ENCODE peak calls at places on chromosomes 12 and 14, in five cellular contexts. One of them, this sample, is unnamed.

GRCh38 chr12:71075743-71076142 is 82.1 kb downstream of the TSPAN8 start:
- DNase-seq in NB4: no peak
- DNase-seq in foreskin fibroblast: peak
- DNase-seq in GM23338: no peak
- DNase-seq in bronchial epithelial cell: no peak
- DNase-seq in this sample: no peak

GRCh38 chr12:132310181-132311040 is 19.0 kb downstream of the GALNT9 start:
- DNase-seq in NB4: no peak
- DNase-seq in foreskin fibroblast: no peak
- DNase-seq in GM23338: no peak
- DNase-seq in bronchial epithelial cell: no peak
- DNase-seq in this sample: no peak

GRCh38 chr14:79196216-79196615 is 1015.1 kb downstream of the DIO2 start:
- DNase-seq in NB4: no peak
- DNase-seq in foreskin fibroblast: no peak
- DNase-seq in GM23338: no peak
- DNase-seq in bronchial epithelial cell: no peak
- DNase-seq in this sample: no peak

GRCh38 chr14:97806871-97807270 is 1009.7 kb downstream of the VRK1 start:
- DNase-seq in NB4: no peak
- DNase-seq in foreskin fibroblast: no peak
- DNase-seq in GM23338: no peak
- DNase-seq in bronchial epithelial cell: no peak
- DNase-seq in this sample: no peak

GRCh38 chr12:102741196-102741595 is 175.8 kb downstream of the PAH start:
- DNase-seq in NB4: no peak
- DNase-seq in foreskin fibroblast: no peak
- DNase-seq in GM23338: no peak
- DNase-seq in bronchial epithelial cell: no peak
- DNase-seq in this sample: no peak

GRCh38 chr12:118853634-118854033 is 127.7 kb upstream of the SRRM4 start:
- DNase-seq in NB4: peak
- DNase-seq in foreskin fibroblast: no peak
- DNase-seq in GM23338: peak
- DNase-seq in bronchial epithelial cell: peak
- DNase-seq in this sample: no peak

GRCh38 chr12:111636209-111636928 is 37.3 kb upstream of the ATXN2 start:
- DNase-seq in NB4: peak
- DNase-seq in foreskin fibroblast: peak
- DNase-seq in GM23338: peak
- DNase-seq in bronchial epithelial cell: no peak
- DNase-seq in this sample: no peak

GRCh38 chr14:37436519-37436918 is 158.5 kb downstream of the FOXA1 start:
- DNase-seq in NB4: no peak
- DNase-seq in foreskin fibroblast: no peak
- DNase-seq in GM23338: no peak
- DNase-seq in bronchial epithelial cell: peak
- DNase-seq in this sample: no peak

GRCh38 chr12:5612556-5613421 is 180.9 kb downstream of the NTF3 start:
- DNase-seq in NB4: no peak
- DNase-seq in foreskin fibroblast: no peak
- DNase-seq in GM23338: no peak
- DNase-seq in bronchial epithelial cell: no peak
- DNase-seq in this sample: no peak

GRCh38 chr14:72741836-72742681 is 151.8 kb downstream of the DPF3 start:
- DNase-seq in NB4: no peak
- DNase-seq in foreskin fibroblast: no peak
- DNase-seq in GM23338: peak
- DNase-seq in bronchial epithelial cell: no peak
- DNase-seq in this sample: no peak

GRCh38 chr12:31729728-31730127 is 907 bp upstream of the AMN1 start:
- DNase-seq in NB4: peak
- DNase-seq in foreskin fibroblast: no peak
- DNase-seq in GM23338: no peak
- DNase-seq in bronchial epithelial cell: no peak
- DNase-seq in this sample: no peak

GRCh38 chr14:22811752-22812151 is 3.5 kb downstream of the SLC7A7 start:
- DNase-seq in NB4: no peak
- DNase-seq in foreskin fibroblast: no peak
- DNase-seq in GM23338: no peak
- DNase-seq in bronchial epithelial cell: no peak
- DNase-seq in this sample: peak

GRCh38 chr12:93002278-93003054 is 73.4 kb upstream of the EEA1 start:
- DNase-seq in NB4: no peak
- DNase-seq in foreskin fibroblast: peak
- DNase-seq in GM23338: no peak
- DNase-seq in bronchial epithelial cell: peak
- DNase-seq in this sample: no peak

GRCh38 chr12:21539797-21540196 is 13.7 kb downstream of the SPX start:
- DNase-seq in NB4: no peak
- DNase-seq in foreskin fibroblast: no peak
- DNase-seq in GM23338: no peak
- DNase-seq in bronchial epithelial cell: peak
- DNase-seq in this sample: no peak

GRCh38 chr12:39905152-39905551 is 200.7 kb downstream of the SLC2A13 start:
- DNase-seq in NB4: no peak
- DNase-seq in foreskin fibroblast: peak
- DNase-seq in GM23338: no peak
- DNase-seq in bronchial epithelial cell: no peak
- DNase-seq in this sample: no peak

GRCh38 chr12:110741795-110742717 is 635 bp downstream of the PPP1CC start:
- DNase-seq in NB4: peak
- DNase-seq in foreskin fibroblast: peak
- DNase-seq in GM23338: peak
- DNase-seq in bronchial epithelial cell: peak
- DNase-seq in this sample: peak

GRCh38 chr14:90114554-90114953 is 52.8 kb downstream of the KCNK13 start:
- DNase-seq in NB4: no peak
- DNase-seq in foreskin fibroblast: no peak
- DNase-seq in GM23338: no peak
- DNase-seq in bronchial epithelial cell: peak
- DNase-seq in this sample: no peak
- TF ChIP-seq CTCF in NB4: no peak
- TF ChIP-seq CTCF in foreskin fibroblast: no peak
- TF ChIP-seq CTCF in GM23338: peak
- TF ChIP-seq CTCF in bronchial epithelial cell: no peak
- TF ChIP-seq CTCF in this sample: no peak

GRCh38 chr12:117599849-117600248 is 238.4 kb upstream of the NOS1 start:
- DNase-seq in NB4: no peak
- DNase-seq in foreskin fibroblast: no peak
- DNase-seq in GM23338: no peak
- DNase-seq in bronchial epithelial cell: no peak
- DNase-seq in this sample: no peak
- TF ChIP-seq CTCF in NB4: no peak
- TF ChIP-seq CTCF in foreskin fibroblast: no peak
- TF ChIP-seq CTCF in GM23338: no peak
- TF ChIP-seq CTCF in bronchial epithelial cell: no peak
- TF ChIP-seq CTCF in this sample: no peak

GRCh38 chr12:49970030-49970429 is 2.7 kb upstream of the AQP6 start:
- DNase-seq in NB4: no peak
- DNase-seq in foreskin fibroblast: no peak
- DNase-seq in GM23338: no peak
- DNase-seq in bronchial epithelial cell: no peak
- DNase-seq in this sample: no peak

GRCh38 chr12:49970658-49971057 is 2.1 kb upstream of the AQP6 start:
- DNase-seq in NB4: no peak
- DNase-seq in foreskin fibroblast: no peak
- DNase-seq in GM23338: no peak
- DNase-seq in bronchial epithelial cell: no peak
- DNase-seq in this sample: no peak

GRCh38 chr12:49972641-49973360 is at the start of gene AQP6:
- DNase-seq in NB4: no peak
- DNase-seq in foreskin fibroblast: no peak
- DNase-seq in GM23338: no peak
- DNase-seq in bronchial epithelial cell: no peak
- DNase-seq in this sample: no peak

GRCh38 chr12:49972122-49972521 is 625 bp upstream of the AQP6 start:
- DNase-seq in NB4: no peak
- DNase-seq in foreskin fibroblast: no peak
- DNase-seq in GM23338: no peak
- DNase-seq in bronchial epithelial cell: no peak
- DNase-seq in this sample: no peak

GRCh38 chr12:49971141-49971540 is 1.6 kb upstream of the AQP6 start:
- DNase-seq in NB4: no peak
- DNase-seq in foreskin fibroblast: no peak
- DNase-seq in GM23338: no peak
- DNase-seq in bronchial epithelial cell: peak
- DNase-seq in this sample: no peak
- TF ChIP-seq CTCF in NB4: no peak
- TF ChIP-seq CTCF in foreskin fibroblast: no peak
- TF ChIP-seq CTCF in GM23338: no peak
- TF ChIP-seq CTCF in bronchial epithelial cell: no peak
- TF ChIP-seq CTCF in this sample: no peak

GRCh38 chr12:4210158-4210557 is 63.4 kb upstream of the CCND2 start:
- DNase-seq in NB4: no peak
- DNase-seq in foreskin fibroblast: no peak
- DNase-seq in GM23338: no peak
- DNase-seq in bronchial epithelial cell: peak
- DNase-seq in this sample: no peak
- TF ChIP-seq CTCF in NB4: no peak
- TF ChIP-seq CTCF in foreskin fibroblast: no peak
- TF ChIP-seq CTCF in GM23338: no peak
- TF ChIP-seq CTCF in bronchial epithelial cell: no peak
- TF ChIP-seq CTCF in this sample: no peak

GRCh38 chr14:48974994-48975393 is 611.2 kb downstream of the RPS29 start:
- DNase-seq in NB4: peak
- DNase-seq in foreskin fibroblast: no peak
- DNase-seq in GM23338: peak
- DNase-seq in bronchial epithelial cell: no peak
- DNase-seq in this sample: no peak
- TF ChIP-seq CTCF in NB4: peak
- TF ChIP-seq CTCF in foreskin fibroblast: no peak
- TF ChIP-seq CTCF in GM23338: peak
- TF ChIP-seq CTCF in bronchial epithelial cell: no peak
- TF ChIP-seq CTCF in this sample: no peak

GRCh38 chr12:18723752-18724151 is 14.1 kb downstream of the PLCZ1 start:
- DNase-seq in NB4: peak
- DNase-seq in foreskin fibroblast: peak
- DNase-seq in GM23338: no peak
- DNase-seq in bronchial epithelial cell: peak
- DNase-seq in this sample: no peak
- TF ChIP-seq CTCF in NB4: no peak
- TF ChIP-seq CTCF in foreskin fibroblast: no peak
- TF ChIP-seq CTCF in GM23338: no peak
- TF ChIP-seq CTCF in bronchial epithelial cell: no peak
- TF ChIP-seq CTCF in this sample: no peak

GRCh38 chr12:52285172-52285745 is 6.1 kb downstream of the KRT81 start:
- DNase-seq in NB4: no peak
- DNase-seq in foreskin fibroblast: peak
- DNase-seq in GM23338: no peak
- DNase-seq in bronchial epithelial cell: peak
- DNase-seq in this sample: peak
- TF ChIP-seq CTCF in NB4: no peak
- TF ChIP-seq CTCF in foreskin fibroblast: no peak
- TF ChIP-seq CTCF in GM23338: no peak
- TF ChIP-seq CTCF in bronchial epithelial cell: no peak
- TF ChIP-seq CTCF in this sample: no peak

DNA sequence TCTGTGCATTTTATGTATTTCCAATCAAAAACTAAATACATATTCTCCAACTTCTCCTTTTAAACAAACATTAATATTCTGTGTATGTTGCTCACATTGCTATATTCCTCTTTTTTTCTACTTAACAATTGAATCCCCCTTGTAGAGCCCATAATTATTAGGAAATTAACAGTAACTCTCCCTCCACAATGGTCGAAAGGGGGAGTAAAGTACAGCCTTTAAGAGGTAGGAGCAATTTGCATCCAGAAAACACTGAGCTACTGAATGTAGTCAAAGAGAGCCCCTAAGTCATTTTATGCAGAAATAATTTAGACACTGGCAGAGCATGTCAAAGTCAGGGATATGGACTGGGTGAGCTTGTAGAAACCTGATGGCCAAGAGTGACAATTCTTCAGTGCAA is 57.2 kb upstream of the SCN8A start:
- DNase-seq in NB4: no peak
- DNase-seq in foreskin fibroblast: peak
- DNase-seq in GM23338: peak
- DNase-seq in bronchial epithelial cell: no peak
- DNase-seq in this sample: no peak
- TF ChIP-seq CTCF in NB4: no peak
- TF ChIP-seq CTCF in foreskin fibroblast: peak
- TF ChIP-seq CTCF in GM23338: peak
- TF ChIP-seq CTCF in bronchial epithelial cell: no peak
- TF ChIP-seq CTCF in this sample: peak